ENCODE peak calls at places on chromosomes 6 and 20, in eight cellular contexts. L is fibroblast of lung, V is HCT116, X is hepatocyte, N is IMR-90, K is K562, U is GM23338, J is osteoblast. I is an unnamed sample. For H4K20me1, the result is how much of the 10 kb centered on the place peaks cover.

GRCh38 chr6:101776919-101777350 is 383.4 kb downstream of the GRIK2 start:
- DNase-seq in L (no peak), V (no peak), X (no peak), N (no peak), K (no peak), U (no peak), J (no peak), I (no peak)

GRCh38 chr6:79686698-79687309 is 55.7 kb downstream of the SH3BGRL2 start:
- DNase-seq in L (no peak), V (no peak), X (no peak), N (no peak), K (no peak), U (no peak), J (no peak), I (no peak)

GRCh38 chr20:50305636-50306477 is 115.2 kb downstream of the CEBPB start:
- DNase-seq in L (peak), V (no peak), X (peak), N (no peak), K (peak), U (no peak), J (no peak), I (no peak)

GRCh38 chr20:11902264-11902663 is 15.4 kb upstream of the BTBD3 start:
- DNase-seq in L (peak), V (no peak), X (no peak), N (peak), K (no peak), U (no peak), J (no peak), I (peak)

GRCh38 chr20:13220194-13220856 is 749 bp upstream of the ISM1 start:
- DNase-seq in L (peak), V (no peak), X (peak), N (peak), K (no peak), U (peak), J (peak), I (peak)

GRCh38 chr20:60600036-60600435 is 641.8 kb downstream of the CDH26 start:
- DNase-seq in L (no peak), V (no peak), X (no peak), N (no peak), K (no peak), U (no peak), J (no peak), I (no peak)

GRCh38 chr20:50193851-50194830 is 3.5 kb downstream of the CEBPB start:
- DNase-seq in L (peak), V (no peak), X (no peak), N (peak), K (no peak), U (peak), J (peak), I (peak)

GRCh38 chr20:41175201-41175651 is 37.9 kb downstream of the PLCG1 start:
- DNase-seq in L (no peak), V (no peak), X (no peak), N (no peak), K (no peak), U (no peak), J (no peak), I (no peak)

GRCh38 chr20:59385461-59385860 is 85.0 kb downstream of the EDN3 start:
- DNase-seq in L (no peak), V (no peak), X (no peak), N (no peak), K (no peak), U (peak), J (no peak), I (no peak)

GRCh38 chr20:5400164-5400762 is 83.5 kb upstream of the PROKR2 start:
- DNase-seq in L (peak), V (no peak), X (peak), N (peak), K (no peak), U (peak), J (no peak), I (peak)

GRCh38 chr6:101544286-101544685 is 150.8 kb downstream of the GRIK2 start:
- DNase-seq in L (no peak), V (no peak), X (no peak), N (peak), K (no peak), U (no peak), J (peak), I (peak)

GRCh38 chr20:57616143-57616951 is 3.9 kb downstream of the ZBP1 start:
- DNase-seq in L (no peak), V (no peak), X (no peak), N (no peak), K (no peak), U (no peak), J (no peak), I (no peak)

GRCh38 chr6:125818225-125818657 is 27.5 kb downstream of the NCOA7 start:
- DNase-seq in L (no peak), V (no peak), X (no peak), N (peak), K (no peak), U (no peak), J (no peak), I (no peak)

GRCh38 chr20:62186887-62187866 is 4.3 kb downstream of the MTG2 start:
- DNase-seq in L (no peak), V (no peak), X (no peak), N (peak), K (no peak), U (no peak), J (peak), I (no peak)

GRCh38 chr6:127186889-127187288 is 68.4 kb downstream of the RSPO3 start:
- DNase-seq in L (no peak), V (peak), X (peak), N (no peak), K (peak), U (peak), J (no peak), I (peak)

GRCh38 chr6:89355511-89356185 is 3.1 kb upstream of the UBE2J1 start:
- DNase-seq in L (no peak), V (no peak), X (no peak), N (no peak), K (no peak), U (no peak), J (no peak), I (no peak)

GRCh38 chr6:41199427-41200246 is 1.3 kb downstream of the TREML2 start:
- DNase-seq in L (no peak), V (no peak), X (no peak), N (no peak), K (no peak), U (no peak), J (no peak), I (no peak)

GRCh38 chr6:14622135-14622534 is 504.6 kb downstream of the CD83 start:
- DNase-seq in L (peak), V (no peak), X (peak), N (no peak), K (no peak), U (peak), J (peak), I (no peak)

GRCh38 chr6:29813809-29814208 is 13.8 kb upstream of the HLA-G start:
- DNase-seq in L (no peak), V (peak), X (no peak), N (peak), K (peak), U (no peak), J (no peak), I (peak)

GRCh38 chr6:32983493-32983848 is 15.1 kb downstream of the BRD2 start:
- DNase-seq in L (no peak), V (no peak), X (no peak), N (no peak), K (no peak), U (no peak), J (no peak), I (no peak)

GRCh38 chr6:168774381-168774780 is 333.4 kb downstream of the SMOC2 start:
- DNase-seq in L (no peak), V (no peak), X (no peak), N (no peak), K (no peak), U (no peak), J (no peak), I (no peak)

GRCh38 chr6:134077301-134077700 is 24.9 kb upstream of the SLC2A12 start:
- DNase-seq in L (peak), V (no peak), X (no peak), N (peak), K (no peak), U (no peak), J (no peak), I (no peak)

GRCh38 chr20:17626217-17627007 is 55.6 kb downstream of the RRBP1 start:
- DNase-seq in L (no peak), V (no peak), X (peak), N (no peak), K (no peak), U (no peak), J (peak), I (no peak)

GRCh38 chr20:44703956-44704488 is 11.1 kb upstream of the CCN5 start:
- DNase-seq in L (no peak), V (no peak), X (no peak), N (no peak), K (no peak), U (no peak), J (no peak), I (no peak)

GRCh38 chr20:59398552-59399265 is 98.3 kb downstream of the EDN3 start:
- DNase-seq in L (no peak), V (no peak), X (no peak), N (no peak), K (no peak), U (no peak), J (no peak), I (no peak)

GRCh38 chr6:147166360-147166944 is 37.8 kb upstream of the STXBP5 start:
- DNase-seq in L (peak), V (no peak), X (no peak), N (peak), K (peak), U (no peak), J (peak), I (peak)

GRCh38 chr20:10111144-10111771 is 76.5 kb downstream of the ANKEF1 start:
- DNase-seq in L (no peak), V (no peak), X (peak), N (no peak), K (no peak), U (no peak), J (no peak), I (no peak)

GRCh38 chr6:163170294-163170883 is 244.1 kb upstream of the QKI start:
- DNase-seq in L (no peak), V (no peak), X (no peak), N (no peak), K (peak), U (peak), J (no peak), I (no peak)

DNA sequence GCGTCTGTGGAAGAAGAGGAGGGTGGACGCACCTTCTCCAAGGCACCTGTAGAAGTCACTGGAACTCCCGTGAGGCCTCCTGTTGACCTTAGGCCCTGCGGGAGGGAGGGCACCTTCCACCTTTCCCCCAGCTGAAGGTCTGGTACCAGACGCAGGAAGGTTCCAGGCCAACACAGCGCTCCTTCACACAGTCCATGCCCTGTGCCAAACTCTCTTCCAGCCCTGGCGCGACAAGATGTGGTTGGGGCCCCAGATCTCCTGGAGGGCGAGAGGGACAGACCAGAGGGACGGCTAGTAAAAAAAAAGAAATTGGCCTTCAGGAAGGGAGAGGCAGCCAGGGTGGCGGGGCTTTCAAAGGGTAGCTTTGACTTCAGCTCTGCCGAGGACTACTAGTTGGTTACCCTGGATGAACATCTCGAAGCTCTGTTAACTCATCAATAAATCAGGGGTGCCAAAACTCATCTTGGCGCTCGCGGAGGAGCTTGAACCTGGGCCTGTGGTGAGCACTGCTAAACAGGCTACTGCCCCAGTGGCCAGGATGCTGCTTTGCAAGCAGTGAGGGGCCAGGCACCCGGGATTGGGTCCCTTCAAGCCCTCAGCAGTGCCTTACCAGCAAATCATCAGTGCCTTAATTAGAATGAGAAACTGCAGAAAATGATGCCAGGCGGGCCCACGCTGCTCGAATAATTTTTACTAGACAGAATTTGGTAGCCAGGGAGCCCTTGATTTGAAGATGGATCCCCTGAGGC is 14.9 kb downstream of the AARS2 start:
- DNase-seq in L (no peak), V (no peak), X (no peak), N (no peak), K (no peak), U (peak), J (peak), I (no peak)
- TF ChIP-seq CTCF in L (no peak), V (no peak), X (no peak), N (no peak), K (no peak), U (no peak), J (no peak), I (no peak)

GRCh38 chr6:167695831-167696230 is 130.9 kb upstream of the AFDN start:
- DNase-seq in L (no peak), V (no peak), X (no peak), N (no peak), K (no peak), U (no peak), J (no peak), I (no peak)
- H4K20me1 ChIP-seq in L (under half), V (under half), X (under half), N (under half), K (under half), U (under half), J (under half), I (under half)

GRCh38 chr20:38965264-38965663 is 3.1 kb downstream of the DHX35 start:
- DNase-seq in L (no peak), V (no peak), X (no peak), N (no peak), K (no peak), U (no peak), J (no peak), I (no peak)

GRCh38 chr20:38963745-38964144 is 1.6 kb downstream of the DHX35 start:
- DNase-seq in L (no peak), V (no peak), X (no peak), N (no peak), K (no peak), U (no peak), J (no peak), I (no peak)

GRCh38 chr20:38962044-38962897 is at the start of gene DHX35:
- DNase-seq in L (peak), V (peak), X (peak), N (peak), K (peak), U (peak), J (peak), I (peak)

GRCh38 chr20:38961530-38962043 is 557 bp upstream of the DHX35 start:
- DNase-seq in L (no peak), V (no peak), X (no peak), N (no peak), K (no peak), U (peak), J (no peak), I (no peak)

GRCh38 chr20:38962898-38963484 is 847 bp downstream of the DHX35 start:
- DNase-seq in L (no peak), V (no peak), X (no peak), N (no peak), K (no peak), U (no peak), J (no peak), I (no peak)
- TF ChIP-seq CTCF in L (no peak), V (no peak), X (no peak), N (no peak), K (no peak), U (no peak), J (no peak), I (no peak)

GRCh38 chr20:47318596-47319516 is 37.6 kb downstream of the ZMYND8 start:
- DNase-seq in L (peak), V (no peak), X (peak), N (peak), K (peak), U (peak), J (peak), I (peak)

GRCh38 chr20:47318027-47318595 is 38.4 kb downstream of the ZMYND8 start:
- DNase-seq in L (peak), V (no peak), X (no peak), N (peak), K (no peak), U (no peak), J (peak), I (peak)

GRCh38 chr20:47315339-47315662 is 41.2 kb downstream of the ZMYND8 start:
- DNase-seq in L (peak), V (no peak), X (no peak), N (peak), K (no peak), U (peak), J (no peak), I (no peak)

GRCh38 chr20:47316776-47317126 is 39.7 kb downstream of the ZMYND8 start:
- DNase-seq in L (no peak), V (no peak), X (no peak), N (no peak), K (no peak), U (no peak), J (no peak), I (no peak)

DNA sequence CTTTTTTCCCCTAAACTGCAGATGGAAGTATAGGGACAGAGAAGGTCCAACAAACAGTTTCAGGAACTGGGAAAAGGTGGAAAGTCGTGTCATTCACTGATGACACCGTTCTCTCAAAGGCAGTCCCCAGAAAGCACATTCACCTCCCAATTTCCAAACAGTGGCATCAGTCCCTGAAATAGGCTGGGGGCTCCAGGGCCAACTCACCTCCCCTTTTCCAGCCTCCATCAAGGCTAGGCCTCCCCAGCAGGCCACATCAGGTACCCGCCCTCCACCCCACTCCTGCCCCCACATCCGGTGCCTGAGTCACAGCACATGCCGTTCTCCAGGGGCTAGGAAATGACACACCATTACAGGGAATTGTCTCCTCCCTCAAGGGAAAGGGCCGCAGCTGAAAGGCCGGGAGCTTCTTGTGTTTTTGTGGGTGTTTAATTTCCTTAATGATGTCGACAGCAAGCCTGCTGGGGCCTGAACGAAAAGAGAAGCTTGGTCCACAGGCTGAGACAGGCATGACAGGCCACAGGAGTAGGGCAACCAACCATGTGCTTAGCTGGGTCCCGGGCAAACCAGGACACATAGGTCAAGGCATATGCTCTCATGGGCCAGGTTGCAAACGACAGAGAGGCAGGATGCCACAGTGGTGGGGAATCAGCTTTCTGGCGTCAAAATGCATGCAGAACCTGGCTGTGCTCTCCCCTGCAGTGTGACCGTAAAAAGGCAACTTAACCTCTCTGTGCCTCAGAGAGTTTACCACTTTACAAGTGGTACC is 39.2 kb downstream of the ZMYND8 start:
- DNase-seq in L (peak), V (peak), X (peak), N (peak), K (peak), U (peak), J (peak), I (peak)
- H4K20me1 ChIP-seq in L (under half), V (under half), X (under half), N (under half), K (under half), U (under half), J (under half), I (under half)

DNA sequence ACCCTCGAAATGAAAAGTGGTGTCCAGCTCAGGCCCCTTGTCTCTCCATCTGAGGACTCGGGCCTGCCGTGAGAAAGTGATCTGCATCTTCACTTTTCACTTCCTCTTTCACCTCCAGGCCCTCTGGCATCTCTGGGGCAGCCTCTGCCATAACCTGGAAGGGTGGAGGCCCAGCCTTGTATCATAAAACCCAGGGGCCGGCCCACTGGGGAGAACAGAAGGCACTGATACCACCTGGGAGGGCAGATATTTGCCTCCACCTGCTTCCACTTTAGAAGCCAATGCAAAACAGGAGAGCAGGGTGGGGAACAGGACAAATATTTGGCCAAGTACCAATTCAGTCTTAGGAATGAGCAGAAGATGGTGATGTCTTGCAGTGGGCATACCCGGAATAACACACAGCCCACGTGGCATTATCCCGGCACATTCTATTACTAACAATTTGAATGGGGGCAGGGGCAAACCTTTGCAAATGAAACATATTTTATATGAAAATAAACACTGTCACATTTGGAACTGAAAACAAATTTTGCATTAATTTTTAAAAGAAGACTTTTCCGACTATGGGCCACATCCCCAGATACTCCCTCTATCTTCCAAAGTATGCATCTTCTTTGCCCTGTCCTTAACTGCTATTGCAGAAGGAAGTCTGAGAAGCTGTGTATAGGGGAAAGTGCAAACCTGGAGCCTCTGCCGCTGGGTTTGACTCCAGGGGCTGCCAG is 69.2 kb upstream of the TBC1D7 start:
- DNase-seq in L (no peak), V (no peak), X (no peak), N (no peak), K (no peak), U (no peak), J (no peak), I (no peak)
- TF ChIP-seq CTCF in L (no peak), V (no peak), X (peak), N (peak), K (peak), U (peak), J (peak), I (no peak)

GRCh38 chr20:35662541-35662940 is 2.2 kb downstream of the CPNE1 start:
- DNase-seq in L (no peak), V (no peak), X (no peak), N (no peak), K (no peak), U (no peak), J (no peak), I (no peak)

GRCh38 chr20:35657271-35657670 is 7.4 kb downstream of the CPNE1 start:
- DNase-seq in L (no peak), V (no peak), X (no peak), N (peak), K (no peak), U (no peak), J (no peak), I (no peak)

GRCh38 chr20:35661908-35662307 is 2.8 kb downstream of the CPNE1 start:
- DNase-seq in L (no peak), V (no peak), X (no peak), N (no peak), K (no peak), U (no peak), J (peak), I (no peak)

GRCh38 chr20:35661013-35661412 is 3.7 kb downstream of the CPNE1 start:
- DNase-seq in L (no peak), V (peak), X (no peak), N (no peak), K (no peak), U (no peak), J (no peak), I (peak)

GRCh38 chr20:35660122-35660937 is 4.4 kb downstream of the CPNE1 start:
- DNase-seq in L (no peak), V (no peak), X (no peak), N (no peak), K (no peak), U (no peak), J (no peak), I (no peak)
- H4K20me1 ChIP-seq in L (under half), V (half or more), X (half or more), N (half or more), K (under half), U (half or more), J (half or more), I (under half)

GRCh38 chr6:97705568-97705967 is 422.6 kb upstream of the MMS22L start:
- DNase-seq in L (no peak), V (peak), X (no peak), N (peak), K (no peak), U (peak), J (no peak), I (no peak)
- TF ChIP-seq CTCF in L (peak), V (peak), X (peak), N (peak), K (no peak), U (peak), J (no peak), I (peak)